ENCODE peak calls at places on chromosomes 2 and 18, in nine cellular contexts. F, H, N, L, O, W, R, A and Y are unnamed samples.

GRCh38 chr18:59996370-59996966 is 96.7 kb downstream of the PMAIP1 start:
- DNase-seq in F (no peak), A (peak; percentile 41), N (no peak), W (no peak), R (peak; percentile 35), O (no peak), H (peak; percentile 68), L (no peak), Y (no peak)

GRCh38 chr2:28488858-28489575 is 6.8 kb upstream of the PLB1 start:
- DNase-seq in R (no peak), H (peak; percentile 10), L (no peak), A (no peak), O (no peak), W (no peak), F (no peak), N (no peak), Y (no peak)

GRCh38 chr2:38650012-38650411 is 15.9 kb upstream of the GALM start:
- DNase-seq in L (no peak), H (no peak), N (no peak), A (no peak), W (no peak), R (no peak), O (no peak), F (no peak), Y (no peak)

GRCh38 chr2:233831011-233831721 is 23.2 kb downstream of the HJURP start:
- DNase-seq in W (no peak), O (no peak), H (no peak), N (peak; percentile 59), F (no peak), R (no peak), L (no peak), A (no peak), Y (no peak)

GRCh38 chr2:74138952-74139323 is 8.8 kb downstream of the BOLA3 start:
- DNase-seq in R (no peak), A (no peak), W (no peak), F (no peak), O (no peak), N (no peak), L (no peak), H (peak; percentile 73), Y (no peak)

GRCh38 chr2:119694470-119694993 is 15.5 kb downstream of the TMEM177 start:
- DNase-seq in W (no peak), H (no peak), A (no peak), R (no peak), F (no peak), N (no peak), L (no peak), O (no peak), Y (no peak)

GRCh38 chr2:186726938-186727337 is 33.1 kb downstream of the FAM171B start:
- DNase-seq in F (peak; percentile 3), A (no peak), W (no peak), L (no peak), O (no peak), R (no peak), N (no peak), H (no peak), Y (no peak)

GRCh38 chr2:31255911-31256571 is 22.1 kb downstream of the EHD3 start:
- DNase-seq in L (no peak), H (no peak), O (no peak), A (no peak), N (no peak), F (no peak), R (no peak), W (peak; percentile 61), Y (no peak)

DNA sequence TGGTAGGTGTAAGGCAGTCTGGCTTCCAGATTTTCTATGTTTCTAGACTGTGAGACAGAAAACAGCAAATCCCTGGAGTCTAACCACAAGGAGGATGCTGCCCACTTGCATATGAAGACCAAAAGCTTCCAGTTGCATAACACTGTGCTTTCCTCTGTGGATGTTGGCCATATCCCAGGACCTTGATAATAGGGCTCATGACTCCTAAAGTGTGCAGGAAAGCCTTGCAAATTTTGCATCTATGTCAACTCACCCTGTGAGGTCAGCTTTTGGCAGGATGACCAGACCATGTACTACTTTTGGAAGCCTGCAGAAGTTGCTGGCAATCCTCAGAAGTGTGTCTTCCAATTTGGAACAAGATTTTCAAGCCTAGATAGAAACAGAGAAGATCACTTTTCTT is 85.6 kb upstream of the RAB27B start:
- DNase-seq in W (peak; percentile 17), N (no peak), O (peak; percentile 49), R (peak; percentile 75), H (no peak), L (no peak), A (no peak), F (peak; percentile 98), Y (no peak)
- TF ChIP-seq CTCF in W (no peak), N (no peak), O (no peak), R (no peak), H (no peak), L (no peak), A (no peak), F (no peak), Y (no peak)

DNA sequence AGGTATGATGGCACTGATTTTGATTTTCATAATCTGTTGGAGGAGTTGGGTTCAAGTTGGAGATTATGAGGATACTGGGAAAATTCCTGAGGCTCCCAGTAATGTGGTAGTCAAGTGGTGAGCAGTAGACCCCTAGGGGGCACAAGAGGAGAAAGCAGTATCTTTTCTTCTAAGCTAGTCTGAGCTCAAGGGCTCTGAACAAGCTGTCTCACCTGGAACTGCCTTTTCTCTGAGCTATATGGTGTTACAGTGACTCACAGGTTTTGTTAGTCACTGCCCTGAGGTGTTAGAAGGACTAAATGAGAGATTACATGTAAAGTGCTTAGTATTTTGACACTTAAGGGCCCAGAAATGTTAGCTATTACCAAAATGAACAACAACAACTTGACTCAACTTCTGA is 42.2 kb downstream of the CD302 start:
- DNase-seq in O (no peak), N (no peak), W (no peak), H (peak; percentile 79), F (no peak), A (peak; percentile 43), L (no peak), R (no peak), Y (no peak)
- TF ChIP-seq CTCF in O (no peak), N (no peak), W (no peak), H (peak; percentile 69), F (no peak), A (peak; percentile 61), L (no peak), R (no peak), Y (peak; percentile 27)

GRCh38 chr2:63796376-63796775 is 45.3 kb upstream of the UGP2 start:
- DNase-seq in W (no peak), L (no peak), H (no peak), R (no peak), N (no peak), F (no peak), O (no peak), A (no peak), Y (no peak)
- TF ChIP-seq CTCF in W (no peak), L (no peak), H (no peak), R (no peak), N (no peak), F (no peak), O (no peak), A (no peak), Y (no peak)

GRCh38 chr18:53380063-53380639 is 844.3 kb downstream of the MBD2 start:
- DNase-seq in F (peak; percentile 28), L (no peak), R (no peak), W (no peak), O (no peak), A (peak; percentile 22), H (peak; percentile 70), N (no peak), Y (no peak)
- TF ChIP-seq CTCF in F (peak; percentile 34), L (no peak), R (no peak), W (no peak), O (peak; percentile 10), A (peak; percentile 60), H (peak; percentile 74), N (peak; percentile 49), Y (peak; percentile 41)

GRCh38 chr18:79639072-79639829 is 40.4 kb upstream of the CTDP1 start:
- DNase-seq in O (no peak), N (no peak), F (no peak), L (no peak), H (no peak), R (no peak), W (no peak), A (no peak), Y (no peak)
- TF ChIP-seq CTCF in O (no peak), N (no peak), F (no peak), L (no peak), H (no peak), R (no peak), W (no peak), A (no peak), Y (no peak)

GRCh38 chr18:48007955-48008701 is 77.7 kb upstream of the SMAD2 start:
- DNase-seq in L (peak; percentile 19), W (peak; percentile 29), F (no peak), A (no peak), R (peak; percentile 81), H (peak; percentile 93), O (peak; percentile 40), N (peak; percentile 88), Y (peak; percentile 92)
- TF ChIP-seq CTCF in L (peak; percentile 23), W (peak; percentile 46), F (peak; percentile 46), A (peak; percentile 87), R (peak; percentile 91), H (no peak), O (peak; percentile 53), N (peak; percentile 56), Y (peak; percentile 31)

DNA sequence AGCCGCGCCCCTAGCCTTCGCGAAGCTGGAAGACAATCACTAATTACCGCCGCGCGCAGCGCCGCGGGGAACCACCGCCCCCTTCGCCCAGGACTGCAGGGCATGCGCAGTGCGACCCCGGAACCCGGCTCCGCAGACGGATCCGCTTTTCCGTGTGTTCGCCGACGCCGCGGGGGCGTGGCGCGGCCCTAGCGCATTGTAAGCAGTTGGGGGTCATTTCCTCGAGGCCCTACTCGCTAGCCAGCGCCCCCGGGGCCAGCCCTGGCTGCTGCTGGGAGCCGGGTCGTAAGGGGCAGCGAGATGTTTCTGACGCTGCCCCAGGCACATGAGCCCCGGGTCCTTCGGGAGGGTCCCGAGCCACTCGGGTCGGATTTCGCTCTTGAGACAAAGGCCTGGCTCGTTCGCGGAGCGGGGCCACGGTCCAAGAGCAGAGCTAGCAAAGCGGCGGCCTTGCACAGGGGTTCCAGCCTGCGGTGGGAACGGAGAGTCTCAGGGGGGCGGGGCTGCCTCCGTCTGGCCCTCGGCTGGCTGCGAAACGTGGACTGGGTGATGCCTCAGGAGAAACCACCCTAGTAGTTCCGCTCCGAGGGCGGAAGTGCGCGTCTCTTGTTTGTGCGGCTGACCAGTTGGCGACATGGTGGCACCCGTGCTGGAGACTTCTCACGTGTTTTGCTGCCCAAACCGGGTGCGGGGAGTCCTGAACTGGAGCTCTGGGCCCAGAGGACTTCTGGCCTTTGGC is at the start of the genes ELP2 and SLC39A6:
- DNase-seq in N (peak; percentile 97), W (peak; percentile 97), O (peak; percentile 94), L (peak; percentile 91), H (peak; percentile 97), A (peak; percentile 53), F (peak; percentile 76), R (peak; percentile 98), Y (peak; percentile 97)
- TF ChIP-seq CTCF in N (no peak), W (no peak), O (peak; percentile 9), L (peak; percentile 0), H (no peak), A (no peak), F (no peak), R (no peak), Y (no peak)